ENCODE peak calls at places on chromosomes 3 and 15, in eight cellular contexts. One of them, this sample, is unnamed.

GRCh38 chr3:197019021-197019420 is 10.6 kb downstream of the MELTF start:
- DNase-seq in Peyer's patch: no peak
- DNase-seq in AG04450: no peak
- DNase-seq in heart right ventricle: no peak
- DNase-seq in fibroblast of mammary gland: no peak
- DNase-seq in lower lobe of right lung: no peak
- DNase-seq in cardiac fibroblast: no peak
- DNase-seq in psoas muscle: no peak
- DNase-seq in this sample: no peak

GRCh38 chr3:53550005-53550620 is 55.7 kb downstream of the CACNA1D start:
- DNase-seq in AG04450: no peak
- DNase-seq in psoas muscle: no peak
- DNase-seq in cardiac fibroblast: no peak
- DNase-seq in Peyer's patch: no peak
- DNase-seq in heart right ventricle: no peak
- DNase-seq in fibroblast of mammary gland: no peak
- DNase-seq in lower lobe of right lung: no peak
- DNase-seq in this sample: no peak

GRCh38 chr15:73403171-73403570 is 34.4 kb upstream of the HCN4 start:
- DNase-seq in heart right ventricle: no peak
- DNase-seq in cardiac fibroblast: peak
- DNase-seq in psoas muscle: no peak
- DNase-seq in fibroblast of mammary gland: peak
- DNase-seq in lower lobe of right lung: no peak
- DNase-seq in AG04450: no peak
- DNase-seq in Peyer's patch: no peak
- DNase-seq in this sample: no peak

GRCh38 chr3:120780977-120781376 is 38.4 kb downstream of the GTF2E1 start:
- DNase-seq in heart right ventricle: no peak
- DNase-seq in Peyer's patch: no peak
- DNase-seq in lower lobe of right lung: no peak
- DNase-seq in fibroblast of mammary gland: peak
- DNase-seq in AG04450: peak
- DNase-seq in cardiac fibroblast: peak
- DNase-seq in psoas muscle: peak
- DNase-seq in this sample: peak

GRCh38 chr15:74500401-74500800 is 39.4 kb upstream of the UBL7 start:
- DNase-seq in AG04450: no peak
- DNase-seq in heart right ventricle: no peak
- DNase-seq in Peyer's patch: no peak
- DNase-seq in lower lobe of right lung: no peak
- DNase-seq in cardiac fibroblast: no peak
- DNase-seq in psoas muscle: no peak
- DNase-seq in fibroblast of mammary gland: no peak
- DNase-seq in this sample: no peak

GRCh38 chr3:69433016-69433937 is 47.4 kb upstream of the FRMD4B start:
- DNase-seq in heart right ventricle: no peak
- DNase-seq in psoas muscle: no peak
- DNase-seq in lower lobe of right lung: no peak
- DNase-seq in Peyer's patch: no peak
- DNase-seq in cardiac fibroblast: no peak
- DNase-seq in fibroblast of mammary gland: no peak
- DNase-seq in AG04450: no peak
- DNase-seq in this sample: no peak

GRCh38 chr3:188516515-188516914 is 362.6 kb downstream of the LPP start:
- DNase-seq in fibroblast of mammary gland: no peak
- DNase-seq in heart right ventricle: no peak
- DNase-seq in cardiac fibroblast: no peak
- DNase-seq in Peyer's patch: no peak
- DNase-seq in psoas muscle: no peak
- DNase-seq in AG04450: no peak
- DNase-seq in lower lobe of right lung: no peak
- DNase-seq in this sample: no peak

GRCh38 chr3:127085576-127085975 is 102.7 kb downstream of the PLXNA1 start:
- DNase-seq in Peyer's patch: no peak
- DNase-seq in AG04450: no peak
- DNase-seq in psoas muscle: peak
- DNase-seq in cardiac fibroblast: no peak
- DNase-seq in fibroblast of mammary gland: no peak
- DNase-seq in lower lobe of right lung: no peak
- DNase-seq in heart right ventricle: no peak
- DNase-seq in this sample: no peak

GRCh38 chr3:184234224-184234623 is 4.8 kb downstream of the VWA5B2 start:
- DNase-seq in AG04450: peak
- DNase-seq in cardiac fibroblast: peak
- DNase-seq in lower lobe of right lung: peak
- DNase-seq in psoas muscle: peak
- DNase-seq in fibroblast of mammary gland: peak
- DNase-seq in heart right ventricle: no peak
- DNase-seq in Peyer's patch: no peak
- DNase-seq in this sample: peak

GRCh38 chr15:65101418-65101890 is 13.5 kb downstream of the UBAP1L start:
- DNase-seq in psoas muscle: peak
- DNase-seq in AG04450: peak
- DNase-seq in Peyer's patch: peak
- DNase-seq in fibroblast of mammary gland: peak
- DNase-seq in lower lobe of right lung: peak
- DNase-seq in cardiac fibroblast: peak
- DNase-seq in heart right ventricle: peak
- DNase-seq in this sample: no peak

GRCh38 chr3:113156816-113157333 is 54.5 kb upstream of the BOC start:
- DNase-seq in AG04450: no peak
- DNase-seq in Peyer's patch: no peak
- DNase-seq in lower lobe of right lung: no peak
- DNase-seq in psoas muscle: no peak
- DNase-seq in cardiac fibroblast: no peak
- DNase-seq in heart right ventricle: no peak
- DNase-seq in fibroblast of mammary gland: no peak
- DNase-seq in this sample: no peak

GRCh38 chr3:114623420-114624046 is 329.7 kb downstream of the TIGIT start:
- DNase-seq in Peyer's patch: no peak
- DNase-seq in psoas muscle: no peak
- DNase-seq in cardiac fibroblast: no peak
- DNase-seq in fibroblast of mammary gland: no peak
- DNase-seq in lower lobe of right lung: no peak
- DNase-seq in heart right ventricle: no peak
- DNase-seq in AG04450: no peak
- DNase-seq in this sample: no peak
- H3K4me3 ChIP-seq in Peyer's patch: peak
- H3K4me3 ChIP-seq in psoas muscle: peak
- H3K4me3 ChIP-seq in cardiac fibroblast: peak
- H3K4me3 ChIP-seq in fibroblast of mammary gland: peak
- H3K4me3 ChIP-seq in lower lobe of right lung: peak
- H3K4me3 ChIP-seq in heart right ventricle: peak
- H3K4me3 ChIP-seq in AG04450: peak
- H3K4me3 ChIP-seq in this sample: peak

GRCh38 chr15:29114277-29115092 is 155.1 kb downstream of the NSMCE3 start:
- DNase-seq in Peyer's patch: no peak
- DNase-seq in lower lobe of right lung: no peak
- DNase-seq in cardiac fibroblast: no peak
- DNase-seq in heart right ventricle: no peak
- DNase-seq in psoas muscle: no peak
- DNase-seq in fibroblast of mammary gland: no peak
- DNase-seq in AG04450: no peak
- DNase-seq in this sample: no peak
- H3K4me3 ChIP-seq in Peyer's patch: no peak
- H3K4me3 ChIP-seq in lower lobe of right lung: no peak
- H3K4me3 ChIP-seq in cardiac fibroblast: no peak
- H3K4me3 ChIP-seq in heart right ventricle: peak
- H3K4me3 ChIP-seq in psoas muscle: no peak
- H3K4me3 ChIP-seq in fibroblast of mammary gland: no peak
- H3K4me3 ChIP-seq in AG04450: no peak
- H3K4me3 ChIP-seq in this sample: no peak

GRCh38 chr3:186303985-186304384 is 58.0 kb downstream of the DGKG start:
- DNase-seq in fibroblast of mammary gland: no peak
- DNase-seq in Peyer's patch: no peak
- DNase-seq in AG04450: no peak
- DNase-seq in cardiac fibroblast: no peak
- DNase-seq in lower lobe of right lung: no peak
- DNase-seq in heart right ventricle: no peak
- DNase-seq in psoas muscle: no peak
- DNase-seq in this sample: no peak
- H3K4me3 ChIP-seq in fibroblast of mammary gland: no peak
- H3K4me3 ChIP-seq in Peyer's patch: no peak
- H3K4me3 ChIP-seq in AG04450: no peak
- H3K4me3 ChIP-seq in cardiac fibroblast: no peak
- H3K4me3 ChIP-seq in lower lobe of right lung: no peak
- H3K4me3 ChIP-seq in heart right ventricle: no peak
- H3K4me3 ChIP-seq in psoas muscle: no peak
- H3K4me3 ChIP-seq in this sample: no peak

DNA sequence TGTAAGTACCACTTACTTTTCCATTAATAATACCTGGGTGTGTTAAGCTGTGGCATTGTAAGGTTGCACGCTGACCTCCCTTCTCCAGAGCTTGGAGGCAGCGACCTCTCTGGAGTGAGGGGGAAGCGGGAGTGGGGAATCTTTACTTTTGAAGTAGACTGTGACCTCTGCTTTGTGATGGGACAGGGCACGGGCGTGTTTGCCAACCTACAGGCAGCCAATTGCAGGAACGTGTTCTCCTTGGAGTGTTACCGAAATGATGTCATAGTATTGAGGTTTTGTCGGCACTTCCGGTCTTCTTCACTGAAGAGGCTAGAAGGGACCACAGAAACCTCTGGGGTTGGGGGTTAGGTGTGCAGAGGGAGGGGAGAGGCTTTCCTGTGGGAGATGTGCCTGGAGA is 227.3 kb upstream of the C2CD4B start:
- DNase-seq in cardiac fibroblast: peak
- DNase-seq in Peyer's patch: no peak
- DNase-seq in AG04450: no peak
- DNase-seq in heart right ventricle: peak
- DNase-seq in fibroblast of mammary gland: peak
- DNase-seq in psoas muscle: peak
- DNase-seq in lower lobe of right lung: no peak
- DNase-seq in this sample: no peak
- H3K4me3 ChIP-seq in cardiac fibroblast: peak
- H3K4me3 ChIP-seq in Peyer's patch: peak
- H3K4me3 ChIP-seq in AG04450: peak
- H3K4me3 ChIP-seq in heart right ventricle: peak
- H3K4me3 ChIP-seq in fibroblast of mammary gland: peak
- H3K4me3 ChIP-seq in psoas muscle: peak
- H3K4me3 ChIP-seq in lower lobe of right lung: peak
- H3K4me3 ChIP-seq in this sample: peak

DNA sequence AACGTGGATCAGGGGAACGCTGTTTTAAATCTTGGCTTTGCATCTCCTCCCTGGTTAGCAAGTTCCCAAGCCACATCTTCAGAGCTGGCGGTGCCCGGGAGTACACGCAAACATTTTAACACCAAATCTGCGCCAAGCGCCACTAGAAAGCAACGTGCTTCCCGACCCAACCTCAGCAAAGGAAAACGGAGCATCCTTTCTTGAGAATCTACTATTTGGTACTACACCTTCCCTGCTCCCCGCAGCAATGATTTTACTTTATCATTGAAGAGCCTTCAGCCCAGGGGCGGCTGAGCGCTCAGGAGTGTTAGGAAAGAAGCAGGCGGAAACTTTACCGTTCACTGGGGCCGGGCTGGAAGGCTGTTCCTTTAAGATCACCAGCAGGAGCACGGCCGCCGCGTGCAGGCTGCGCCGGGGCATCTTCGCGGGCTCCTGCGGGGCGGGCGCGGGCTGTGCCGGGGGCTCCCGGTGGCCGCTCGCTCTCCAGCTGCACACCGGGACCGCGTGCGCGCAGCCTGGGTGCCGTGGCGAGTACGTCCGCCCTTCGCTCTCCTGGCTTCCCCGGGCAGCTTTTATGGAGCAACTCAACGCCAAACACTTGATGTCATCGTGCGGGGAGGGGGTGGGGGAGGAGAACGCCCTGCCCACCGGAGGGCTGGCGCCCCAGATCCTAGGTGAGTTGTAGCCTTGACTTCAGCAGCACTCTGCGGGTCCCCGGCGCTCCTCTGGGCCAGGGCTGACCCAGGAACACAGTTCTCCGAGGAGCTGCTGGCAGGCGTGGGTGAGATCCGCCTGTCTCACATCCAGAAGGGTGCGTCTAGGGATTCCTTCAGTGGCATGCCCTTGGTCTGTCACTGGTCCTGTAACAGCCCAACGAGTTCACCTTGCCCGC is at the start of gene CA12:
- DNase-seq in lower lobe of right lung: peak
- DNase-seq in Peyer's patch: peak
- DNase-seq in heart right ventricle: peak
- DNase-seq in cardiac fibroblast: peak
- DNase-seq in psoas muscle: peak
- DNase-seq in fibroblast of mammary gland: peak
- DNase-seq in AG04450: no peak
- DNase-seq in this sample: no peak
- H3K4me3 ChIP-seq in lower lobe of right lung: peak
- H3K4me3 ChIP-seq in Peyer's patch: peak
- H3K4me3 ChIP-seq in heart right ventricle: peak
- H3K4me3 ChIP-seq in cardiac fibroblast: peak
- H3K4me3 ChIP-seq in psoas muscle: peak
- H3K4me3 ChIP-seq in fibroblast of mammary gland: peak
- H3K4me3 ChIP-seq in AG04450: peak
- H3K4me3 ChIP-seq in this sample: peak

DNA sequence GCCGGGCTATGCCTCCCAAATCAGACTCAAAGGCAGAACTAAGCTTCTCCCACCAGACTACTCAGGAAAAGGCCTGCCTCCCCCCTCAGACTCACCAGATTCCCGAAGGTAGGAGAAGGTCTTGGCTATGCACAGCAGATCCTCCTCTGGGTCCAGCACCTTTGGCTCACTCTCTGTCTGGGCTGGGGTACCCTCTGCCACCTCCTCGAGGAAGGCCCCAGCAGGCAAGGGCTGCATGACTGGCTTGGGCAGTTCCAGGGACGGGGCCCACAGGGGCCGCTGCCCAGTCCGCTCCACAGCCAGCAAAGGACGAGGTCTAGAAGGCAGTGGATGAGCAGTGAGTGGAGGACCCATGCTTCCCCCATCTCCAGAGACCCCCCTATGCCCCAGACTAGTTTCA is 3.3 kb downstream of the CISH start:
- DNase-seq in psoas muscle: peak
- DNase-seq in cardiac fibroblast: no peak
- DNase-seq in fibroblast of mammary gland: no peak
- DNase-seq in Peyer's patch: no peak
- DNase-seq in heart right ventricle: no peak
- DNase-seq in lower lobe of right lung: no peak
- DNase-seq in AG04450: no peak
- DNase-seq in this sample: no peak
- H3K4me3 ChIP-seq in psoas muscle: peak
- H3K4me3 ChIP-seq in cardiac fibroblast: no peak
- H3K4me3 ChIP-seq in fibroblast of mammary gland: no peak
- H3K4me3 ChIP-seq in Peyer's patch: no peak
- H3K4me3 ChIP-seq in heart right ventricle: peak
- H3K4me3 ChIP-seq in lower lobe of right lung: peak
- H3K4me3 ChIP-seq in AG04450: no peak
- H3K4me3 ChIP-seq in this sample: no peak